ENCODE peak calls at places on chromosomes 13 and 19, in eight cellular contexts. Q, M, Y, B, P, Z, N and W are unnamed samples.
A peak's percentile ranks its signal among the peaks of the same experiment; 100 is the strongest.

GRCh38 chr13:18965347-18965855 is 216.2 kb downstream of the TUBA3C start:
- DNase-seq in P (no peak), N (no peak), B (no peak), M (no peak), Q (no peak), Y (no peak), Z (no peak), W (no peak)

GRCh38 chr19:2372076-2372612 is 12.1 kb downstream of the TMPRSS9 start:
- DNase-seq in Y (no peak), B (no peak), Z (no peak), P (no peak), N (no peak), M (no peak), Q (no peak), W (no peak)

GRCh38 chr13:108961542-108962125 is 332.2 kb downstream of the MYO16 start:
- DNase-seq in B (peak; percentile 46), Y (peak; percentile 79), N (peak; percentile 34), P (no peak), Q (peak; percentile 64), Z (no peak), M (no peak), W (peak; percentile 74)

GRCh38 chr13:85031771-85032170 is 767.4 kb downstream of the SLITRK6 start:
- DNase-seq in M (no peak), Z (no peak), N (no peak), P (no peak), B (no peak), Y (no peak), Q (no peak), W (no peak)

GRCh38 chr13:49305824-49306425 is 58.2 kb downstream of the CDADC1 start:
- DNase-seq in M (no peak), Q (no peak), Z (no peak), B (no peak), Y (peak; percentile 48), P (no peak), N (no peak), W (no peak)

GRCh38 chr13:40706439-40706838 is 40.0 kb upstream of the FOXO1 start:
- DNase-seq in M (no peak), N (no peak), B (no peak), Q (no peak), P (no peak), Y (no peak), Z (no peak), W (no peak)

GRCh38 chr19:13051581-13052165 is 51.0 kb downstream of the LYL1 start:
- DNase-seq in N (peak; percentile 49), Q (peak; percentile 51), Y (no peak), P (peak; percentile 33), B (no peak), Z (peak; percentile 40), M (peak; percentile 86), W (peak; percentile 52)

GRCh38 chr19:33946535-33947323 is 150.1 kb downstream of the KCTD15 start:
- DNase-seq in Y (no peak), P (no peak), M (no peak), Z (no peak), N (no peak), B (no peak), Q (no peak), W (no peak)

GRCh38 chr19:7426986-7427385 is 61.8 kb downstream of the PEX11G start:
- DNase-seq in P (peak; percentile 44), Z (peak; percentile 30), Y (no peak), N (no peak), M (no peak), B (no peak), Q (no peak), W (no peak)

GRCh38 chr13:28474491-28475134 is 20.3 kb downstream of the FLT1 start:
- DNase-seq in N (no peak), Y (no peak), P (no peak), Z (no peak), Q (peak; percentile 65), M (no peak), B (no peak), W (no peak)

GRCh38 chr19:17340302-17340870 is 3.0 kb downstream of the GTPBP3 start:
- DNase-seq in B (no peak), Q (no peak), N (no peak), Y (no peak), Z (no peak), P (no peak), M (peak; percentile 90), W (no peak)

GRCh38 chr13:109744512-109745051 is 41.8 kb downstream of the IRS2 start:
- DNase-seq in Q (peak; percentile 97), M (no peak), P (no peak), Z (no peak), Y (no peak), B (peak; percentile 39), N (peak; percentile 83), W (peak; percentile 96)

GRCh38 chr19:49119411-49120324 is at the start of gene PPFIA3:
- DNase-seq in Q (peak; percentile 68), M (peak; percentile 71), Z (peak; percentile 34), N (no peak), P (no peak), Y (peak; percentile 41), B (no peak), W (peak; percentile 59)